ENCODE peak calls at places on chromosomes 13 and 19, in eight cellular contexts. K is neural progenitor cell, L is osteocyte, U is foreskin fibroblast, O is AG09319, M is D721Med, W is GM20000, Y is tibial nerve. J is an unnamed sample.

GRCh38 chr19:33649919-33650305 is 28.2 kb downstream of the CHST8 start:
- DNase-seq in U (no peak), L (no peak), M (no peak), O (no peak), K (no peak), Y (no peak), W (no peak), J (no peak)

GRCh38 chr13:48505597-48506091 is 27.2 kb downstream of the RCBTB2 start:
- DNase-seq in Y (peak), W (peak), K (no peak), L (no peak), U (peak), M (no peak), O (peak), J (no peak)

GRCh38 chr19:51327066-51327985 is 14.6 kb downstream of the VSIG10L start:
- DNase-seq in O (no peak), L (no peak), Y (no peak), W (peak), M (no peak), K (peak), U (peak), J (peak)

GRCh38 chr13:38159710-38160109 is 189.9 kb upstream of the UFM1 start:
- DNase-seq in L (no peak), M (no peak), Y (no peak), O (no peak), K (no peak), W (no peak), U (no peak), J (no peak)

GRCh38 chr19:39996811-39997594 is at the start of gene ZNF546:
- DNase-seq in Y (peak), M (peak), U (peak), W (peak), O (peak), K (peak), L (peak), J (peak)

GRCh38 chr13:37869756-37870488 is at the start of gene TRPC4:
- DNase-seq in W (no peak), M (no peak), L (peak), U (peak), O (peak), K (peak), Y (no peak), J (no peak)

GRCh38 chr19:29277107-29277506 is 64.2 kb upstream of the UQCRFS1 start:
- DNase-seq in U (no peak), Y (no peak), O (no peak), M (no peak), W (peak), L (no peak), K (peak), J (no peak)

GRCh38 chr19:280541-281007 is 10.6 kb downstream of the PLPP2 start:
- DNase-seq in K (peak), O (no peak), L (no peak), U (no peak), W (no peak), M (no peak), Y (no peak), J (no peak)

GRCh38 chr19:35449347-35450043 is 1.4 kb downstream of the FFAR2 start:
- DNase-seq in W (no peak), L (no peak), U (no peak), O (no peak), M (no peak), K (no peak), Y (no peak), J (no peak)

GRCh38 chr13:93079294-93079693 is 147.3 kb upstream of the GPC6 start:
- DNase-seq in Y (no peak), U (peak), O (no peak), W (no peak), K (no peak), L (no peak), M (no peak), J (no peak)

GRCh38 chr19:6393982-6394412 is 1.0 kb upstream of the GTF2F1 start:
- DNase-seq in K (no peak), O (no peak), L (no peak), W (peak), M (no peak), Y (no peak), U (no peak), J (no peak)

GRCh38 chr19:18119243-18120105 is 21.9 kb downstream of the MAST3 start:
- DNase-seq in L (no peak), Y (no peak), K (no peak), M (no peak), W (peak), U (no peak), O (no peak), J (no peak)

GRCh38 chr13:23322353-23323336 is 110.9 kb downstream of the SACS start:
- DNase-seq in M (no peak), L (no peak), Y (no peak), O (no peak), U (no peak), W (no peak), K (no peak), J (no peak)

GRCh38 chr13:59776924-59777690 is 386.6 kb downstream of the DIAPH3 start:
- DNase-seq in U (peak), M (no peak), K (no peak), Y (no peak), L (no peak), O (no peak), W (no peak), J (no peak)

GRCh38 chr13:55199132-55199531 is 1941.6 kb upstream of the PRR20A start:
- DNase-seq in L (no peak), O (no peak), Y (no peak), U (no peak), M (no peak), K (peak), W (no peak), J (no peak)

DNA sequence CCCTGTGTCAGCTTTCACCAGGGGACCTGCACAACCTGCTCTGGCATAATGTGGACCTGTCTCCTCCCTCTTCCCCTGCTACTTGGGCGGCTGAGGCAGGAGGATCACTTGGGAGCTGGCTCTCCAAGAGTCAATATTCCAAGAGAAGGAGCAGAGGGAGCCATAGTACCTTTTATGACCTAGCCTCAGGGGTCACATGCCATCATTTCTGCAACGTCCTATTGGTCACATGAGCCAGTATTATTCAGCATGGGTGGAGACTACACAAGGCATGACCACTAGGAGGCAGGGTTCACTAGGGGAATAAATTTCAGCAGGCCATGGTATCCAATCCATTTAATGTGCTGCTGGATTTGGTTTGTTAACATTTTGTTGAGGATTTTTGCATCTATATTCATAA is 12.0 kb upstream of the SHFL start:
- DNase-seq in W (no peak), Y (no peak), U (peak), O (no peak), K (peak), L (no peak), M (no peak), J (no peak)
- TF ChIP-seq CTCF in W (peak), Y (no peak), U (peak), O (peak), K (peak), L (peak), M (peak), J (no peak)

GRCh38 chr19:8478605-8479004 is 23.8 kb downstream of the PRAM1 start:
- DNase-seq in L (no peak), Y (no peak), K (no peak), W (no peak), M (no peak), U (no peak), O (no peak), J (no peak)
- TF ChIP-seq CTCF in L (no peak), Y (no peak), K (no peak), W (no peak), M (no peak), U (no peak), O (no peak), J (no peak)

DNA sequence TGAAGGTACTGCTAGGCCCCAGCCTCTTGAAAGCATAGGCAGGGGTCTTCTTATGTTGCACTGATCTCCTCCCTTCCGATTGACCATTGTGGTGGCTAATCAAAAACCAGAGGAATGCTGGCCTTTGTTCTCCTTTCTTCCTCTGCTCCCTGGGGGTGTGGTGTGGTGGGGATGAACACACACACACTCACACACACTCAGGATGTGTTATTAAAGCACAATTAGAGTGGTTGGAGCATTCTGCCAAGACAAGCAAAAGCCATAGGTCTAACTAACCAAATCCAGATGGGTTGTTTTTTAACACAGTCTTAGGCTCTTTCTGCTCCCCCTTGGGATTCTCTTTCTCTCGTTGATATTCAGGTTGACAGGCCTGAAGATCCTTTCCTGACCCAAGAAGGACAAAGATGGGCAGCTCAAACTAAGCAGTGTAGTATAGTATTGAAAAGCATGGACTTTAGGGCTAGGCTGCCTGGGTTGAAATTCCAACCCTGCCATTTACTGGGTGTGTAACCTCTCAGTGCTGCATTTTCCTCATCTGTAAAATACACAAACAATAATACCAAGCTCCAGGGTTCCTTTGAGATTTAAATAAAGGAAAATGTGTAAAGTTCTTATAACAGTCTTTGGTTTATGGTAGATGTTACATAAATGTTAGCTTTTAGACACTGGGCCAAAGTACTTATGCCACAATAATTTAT is 25.5 kb upstream of the DGKH start:
- DNase-seq in K (peak), M (no peak), Y (no peak), W (no peak), L (no peak), U (peak), O (no peak), J (no peak)
- TF ChIP-seq CTCF in K (no peak), M (no peak), Y (no peak), W (no peak), L (no peak), U (no peak), O (no peak), J (no peak)

GRCh38 chr13:103726808-103727207 is 660.6 kb upstream of the SLC10A2 start:
- DNase-seq in Y (no peak), K (no peak), L (no peak), M (no peak), W (no peak), U (no peak), O (no peak), J (no peak)

GRCh38 chr13:103730407-103730806 is 664.2 kb upstream of the SLC10A2 start:
- DNase-seq in W (no peak), L (no peak), U (no peak), K (no peak), Y (no peak), O (no peak), M (no peak), J (no peak)

GRCh38 chr13:103731959-103732358 is 665.7 kb upstream of the SLC10A2 start:
- DNase-seq in U (no peak), O (no peak), M (no peak), W (no peak), L (no peak), Y (no peak), K (no peak), J (no peak)
- TF ChIP-seq CTCF in U (no peak), O (no peak), M (no peak), W (no peak), L (no peak), Y (no peak), K (no peak), J (no peak)

GRCh38 chr19:44752816-44753618 is 4.5 kb downstream of the BCL3 start:
- DNase-seq in Y (peak), W (peak), O (peak), L (peak), U (peak), K (peak), M (no peak), J (peak)
- TF ChIP-seq CTCF in Y (no peak), W (no peak), O (no peak), L (no peak), U (no peak), K (no peak), M (no peak), J (peak)

DNA sequence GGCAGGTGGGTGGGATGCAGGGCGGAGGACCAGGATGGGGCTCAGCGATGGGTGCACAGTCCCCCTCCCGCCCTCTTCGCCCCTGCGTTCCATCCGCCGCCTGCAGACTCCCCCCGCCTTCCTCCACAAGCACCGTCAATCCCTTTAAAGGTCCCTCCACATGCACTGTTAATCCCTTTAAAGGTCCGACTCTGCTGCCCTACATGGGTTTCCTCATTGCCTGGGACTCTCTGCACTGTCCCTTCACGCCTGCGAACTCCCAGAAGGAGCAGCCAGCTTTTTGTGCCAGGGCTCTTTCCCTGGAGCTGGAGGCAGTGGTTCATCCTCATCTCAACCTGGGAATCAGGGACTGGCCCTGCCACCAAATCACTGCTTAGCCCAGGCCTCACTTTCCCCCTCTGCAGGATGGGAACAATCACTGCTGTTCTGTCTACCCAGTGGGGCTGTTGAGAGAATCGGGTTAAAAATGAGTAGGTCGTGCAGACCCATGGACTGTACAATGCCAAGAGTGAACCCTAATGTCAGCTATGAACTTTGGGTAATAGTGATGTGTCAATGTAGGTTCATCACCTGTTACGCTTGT is 20.4 kb downstream of the ZNF574 start:
- DNase-seq in M (no peak), Y (no peak), L (no peak), U (no peak), K (peak), W (no peak), O (no peak), J (no peak)
- TF ChIP-seq CTCF in M (no peak), Y (no peak), L (no peak), U (no peak), K (peak), W (no peak), O (no peak), J (no peak)

GRCh38 chr13:114110091-114110829 is 22.2 kb downstream of the RASA3 start:
- DNase-seq in K (peak), O (no peak), M (no peak), L (no peak), W (peak), U (peak), Y (no peak), J (peak)
- TF ChIP-seq CTCF in K (peak), O (no peak), M (no peak), L (peak), W (peak), U (no peak), Y (no peak), J (peak)

DNA sequence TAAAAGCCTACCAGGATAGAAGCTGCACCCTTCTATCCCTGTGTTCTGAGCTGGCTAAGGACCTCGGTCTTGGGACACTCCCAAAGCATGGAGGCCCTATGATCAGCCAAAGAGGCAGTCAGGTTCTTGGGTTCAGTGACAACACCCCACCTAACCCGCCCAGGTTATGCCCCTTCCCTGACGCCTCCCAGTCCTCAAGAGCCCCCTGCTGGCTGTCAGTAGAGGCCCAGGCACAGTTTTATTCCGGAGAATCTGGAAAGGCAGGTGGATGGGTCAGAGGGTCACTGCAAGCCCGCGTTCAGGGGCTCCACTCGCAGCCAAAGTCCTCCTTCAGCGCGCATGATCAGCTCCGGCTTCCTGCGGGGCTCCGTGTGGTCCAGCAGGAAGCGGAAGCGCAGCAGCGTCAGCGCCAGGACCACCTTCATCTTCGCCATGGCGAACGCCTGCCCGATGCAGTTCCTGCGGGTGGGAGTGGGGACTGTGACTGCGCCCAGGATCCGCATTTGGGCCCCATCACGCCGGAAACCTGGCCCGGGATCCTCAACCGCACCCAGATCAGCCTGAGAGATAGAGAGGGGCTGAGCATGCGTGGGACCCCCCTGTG is 22.3 kb downstream of the OR10H3 start:
- DNase-seq in O (no peak), W (no peak), K (no peak), Y (no peak), U (no peak), M (no peak), L (no peak), J (no peak)
- TF ChIP-seq CTCF in O (no peak), W (peak), K (no peak), Y (no peak), U (no peak), M (peak), L (no peak), J (peak)

GRCh38 chr13:50189450-50189849 is 174.2 kb downstream of the KCNRG start:
- DNase-seq in W (no peak), Y (no peak), K (no peak), O (no peak), L (no peak), U (no peak), M (no peak), J (no peak)
- TF ChIP-seq CTCF in W (no peak), Y (no peak), K (peak), O (no peak), L (no peak), U (no peak), M (no peak), J (no peak)